ENCODE peak calls at places on chromosomes 2 and 18, in nine cellular contexts. M is left lung, A is hepatocyte, S is fibroblast of pulmonary artery, E is cardiac muscle cell, Q is psoas muscle, D is BJ, L is tibial artery, G is Peyer's patch. C is an unnamed sample.

GRCh38 chr18:8673276-8674209 is 31.8 kb upstream of the MTCL1 start:
- DNase-seq in M (no peak), A (no peak), S (no peak), E (no peak), Q (no peak), D (no peak), L (no peak), G (no peak), C (no peak)

GRCh38 chr2:210421916-210422315 is 54.6 kb downstream of the LANCL1 start:
- DNase-seq in M (no peak), A (no peak), S (peak), E (peak), Q (no peak), D (no peak), L (no peak), G (no peak), C (peak)

GRCh38 chr2:71831208-71831577 is 316.5 kb downstream of the CYP26B1 start:
- DNase-seq in M (no peak), A (peak), S (peak), E (peak), Q (peak), D (peak), L (peak), G (no peak), C (peak)

GRCh38 chr2:65182570-65182969 is 45.1 kb upstream of the ACTR2 start:
- DNase-seq in M (no peak), A (no peak), S (no peak), E (no peak), Q (no peak), D (no peak), L (no peak), G (no peak), C (no peak)

GRCh38 chr2:145221511-145221910 is 701.6 kb upstream of the ZEB2 start:
- DNase-seq in M (no peak), A (no peak), S (no peak), E (no peak), Q (no peak), D (no peak), L (no peak), G (no peak), C (no peak)

GRCh38 chr18:76451475-76452331 is 43.3 kb downstream of the ZNF516 start:
- DNase-seq in M (peak), A (no peak), S (no peak), E (no peak), Q (no peak), D (no peak), L (no peak), G (peak), C (no peak)

GRCh38 chr2:1403565-1403964 is 9.7 kb upstream of the TPO start:
- DNase-seq in M (no peak), A (no peak), S (no peak), E (no peak), Q (no peak), D (no peak), L (no peak), G (no peak), C (no peak)

GRCh38 chr2:29281585-29281984 is 166.4 kb downstream of the CLIP4 start:
- DNase-seq in M (no peak), A (peak), S (peak), E (no peak), Q (peak), D (no peak), L (peak), G (no peak), C (no peak)

GRCh38 chr2:207787800-207788199 is 18.1 kb upstream of the FZD5 start:
- DNase-seq in M (no peak), A (no peak), S (no peak), E (no peak), Q (no peak), D (no peak), L (no peak), G (no peak), C (no peak)

GRCh38 chr2:44881856-44882255 is 59.6 kb upstream of the SIX3 start:
- DNase-seq in M (no peak), A (no peak), S (no peak), E (no peak), Q (no peak), D (no peak), L (no peak), G (no peak), C (no peak)

GRCh38 chr2:27713201-27713600 is 49.5 kb downstream of the SLC4A1AP start:
- DNase-seq in M (no peak), A (no peak), S (no peak), E (no peak), Q (no peak), D (no peak), L (no peak), G (no peak), C (no peak)

GRCh38 chr2:160353166-160353565 is 140.4 kb downstream of the RBMS1 start:
- DNase-seq in M (no peak), A (no peak), S (no peak), E (no peak), Q (no peak), D (no peak), L (no peak), G (no peak), C (no peak)

GRCh38 chr18:38611036-38611964 is 1045.7 kb upstream of the CELF4 start:
- DNase-seq in M (no peak), A (no peak), S (no peak), E (peak), Q (no peak), D (no peak), L (no peak), G (no peak), C (no peak)

GRCh38 chr18:35075132-35075531 is 33.9 kb downstream of the MAPRE2 start:
- DNase-seq in M (no peak), A (no peak), S (no peak), E (no peak), Q (no peak), D (no peak), L (no peak), G (no peak), C (no peak)

GRCh38 chr2:104412384-104412783 is 441.5 kb upstream of the POU3F3 start:
- DNase-seq in M (no peak), A (peak), S (no peak), E (peak), Q (no peak), D (no peak), L (no peak), G (peak), C (no peak)

GRCh38 chr2:236215196-236215595 is 47.0 kb upstream of the GBX2 start:
- DNase-seq in M (no peak), A (no peak), S (no peak), E (no peak), Q (no peak), D (no peak), L (no peak), G (no peak), C (no peak)

GRCh38 chr2:16038586-16038985 is 98.2 kb downstream of the MYCN start:
- DNase-seq in M (no peak), A (no peak), S (no peak), E (no peak), Q (no peak), D (no peak), L (no peak), G (no peak), C (no peak)

GRCh38 chr2:204122425-204122824 is 185.9 kb downstream of the ICOS start:
- DNase-seq in M (no peak), A (no peak), S (no peak), E (no peak), Q (no peak), D (no peak), L (no peak), G (no peak), C (no peak)

GRCh38 chr2:179412116-179412515 is 147.5 kb upstream of the SESTD1 start:
- DNase-seq in M (no peak), A (no peak), S (no peak), E (no peak), Q (no peak), D (no peak), L (no peak), G (no peak), C (no peak)

GRCh38 chr2:234500394-234501006 is 3.6 kb upstream of the ARL4C start:
- DNase-seq in M (peak), A (peak), S (peak), E (peak), Q (peak), D (no peak), L (no peak), G (peak), C (peak)

GRCh38 chr2:113876503-113877387 is 13.1 kb upstream of the ACTR3 start:
- DNase-seq in M (no peak), A (peak), S (peak), E (no peak), Q (no peak), D (no peak), L (no peak), G (peak), C (no peak)

GRCh38 chr2:74511104-74511989 is 2.9 kb upstream of the TLX2 start:
- DNase-seq in M (no peak), A (no peak), S (no peak), E (no peak), Q (no peak), D (no peak), L (no peak), G (no peak), C (no peak)

GRCh38 chr2:20487392-20488135 is 40.7 kb downstream of the RHOB start:
- DNase-seq in M (no peak), A (no peak), S (no peak), E (no peak), Q (no peak), D (no peak), L (peak), G (no peak), C (no peak)

GRCh38 chr18:74935411-74935810 is 273.5 kb downstream of the PTGR3 start:
- DNase-seq in M (no peak), A (no peak), S (no peak), E (no peak), Q (no peak), D (no peak), L (no peak), G (no peak), C (no peak)

GRCh38 chr18:79510046-79510685 is 114.4 kb downstream of the NFATC1 start:
- DNase-seq in M (peak), A (no peak), S (no peak), E (no peak), Q (no peak), D (no peak), L (peak), G (peak), C (no peak)

GRCh38 chr2:63975437-63976124 is 43.6 kb downstream of the VPS54 start:
- DNase-seq in M (no peak), A (no peak), S (no peak), E (no peak), Q (no peak), D (no peak), L (no peak), G (no peak), C (no peak)

GRCh38 chr2:177763532-177764265 is 308.9 kb downstream of the PDE11A start:
- DNase-seq in M (peak), A (peak), S (peak), E (peak), Q (peak), D (no peak), L (peak), G (peak), C (no peak)
- TF ChIP-seq CTCF in M (peak), A (peak), S (peak), E (peak), Q (peak), D (peak), L (peak), G (peak), C (peak)

GRCh38 chr2:4930704-4931103 is 761.5 kb upstream of the SOX11 start:
- DNase-seq in M (no peak), A (no peak), S (no peak), E (no peak), Q (no peak), D (no peak), L (no peak), G (no peak), C (no peak)
- H3K4me3 ChIP-seq in M (no peak), A (no peak), S (no peak), E (no peak), Q (no peak), D (no peak), L (no peak), G (no peak), C (no peak)

GRCh38 chr2:10709290-10709939 is 12.0 kb upstream of the ATP6V1C2 start:
- DNase-seq in M (no peak), A (peak), S (peak), E (peak), Q (no peak), D (no peak), L (no peak), G (no peak), C (no peak)
- TF ChIP-seq CTCF in M (no peak), A (peak), S (peak), E (peak), Q (no peak), D (peak), L (no peak), G (no peak), C (peak)

GRCh38 chr2:219511547-219512325 is 2.5 kb upstream of the ASIC4 start:
- DNase-seq in M (no peak), A (no peak), S (no peak), E (no peak), Q (no peak), D (no peak), L (no peak), G (no peak), C (no peak)

GRCh38 chr2:219510512-219511135 is 3.7 kb upstream of the ASIC4 start:
- DNase-seq in M (no peak), A (no peak), S (no peak), E (no peak), Q (no peak), D (no peak), L (no peak), G (no peak), C (no peak)

GRCh38 chr2:219508444-219508734 is 5.9 kb upstream of the ASIC4 start:
- DNase-seq in M (no peak), A (no peak), S (no peak), E (no peak), Q (no peak), D (no peak), L (no peak), G (no peak), C (no peak)

GRCh38 chr2:219508933-219509779 is 5.1 kb upstream of the ASIC4 start:
- DNase-seq in M (no peak), A (no peak), S (no peak), E (no peak), Q (no peak), D (no peak), L (peak), G (no peak), C (no peak)

GRCh38 chr2:219509780-219510511 is 4.3 kb upstream of the ASIC4 start:
- DNase-seq in M (peak), A (peak), S (peak), E (peak), Q (peak), D (no peak), L (peak), G (peak), C (no peak)
- H3K4me3 ChIP-seq in M (no peak), A (peak), S (peak), E (peak), Q (peak), D (peak), L (peak), G (peak), C (peak)

DNA sequence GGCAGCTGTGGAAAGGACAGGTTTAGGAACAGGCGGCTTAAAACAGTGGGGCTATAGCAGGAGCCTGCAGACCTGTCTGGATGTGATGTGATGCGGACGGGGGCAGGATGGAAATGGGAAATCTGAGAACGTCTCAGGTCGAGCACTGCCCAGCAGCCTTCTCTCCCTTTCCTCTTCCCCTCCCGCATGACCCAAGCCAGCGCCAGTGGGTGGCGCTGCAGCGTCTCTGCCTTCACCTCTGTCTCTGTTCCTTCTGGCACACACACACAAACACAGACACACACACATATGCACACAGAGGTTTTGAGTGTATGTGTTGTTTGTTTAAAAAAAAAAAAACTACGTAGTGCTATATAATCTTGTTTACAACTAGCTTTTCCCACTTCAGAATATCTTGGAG is 82.0 kb upstream of the SLC66A3 start:
- DNase-seq in M (no peak), A (peak), S (peak), E (peak), Q (no peak), D (no peak), L (peak), G (no peak), C (no peak)
- TF ChIP-seq CTCF in M (peak), A (peak), S (peak), E (peak), Q (no peak), D (peak), L (no peak), G (no peak), C (peak)

GRCh38 chr18:5987217-5987616 is 91.9 kb upstream of the TMEM200C start:
- DNase-seq in M (no peak), A (no peak), S (no peak), E (no peak), Q (no peak), D (no peak), L (no peak), G (no peak), C (no peak)
- H3K4me3 ChIP-seq in M (no peak), A (no peak), S (no peak), E (no peak), Q (no peak), D (no peak), L (no peak), G (no peak), C (no peak)

DNA sequence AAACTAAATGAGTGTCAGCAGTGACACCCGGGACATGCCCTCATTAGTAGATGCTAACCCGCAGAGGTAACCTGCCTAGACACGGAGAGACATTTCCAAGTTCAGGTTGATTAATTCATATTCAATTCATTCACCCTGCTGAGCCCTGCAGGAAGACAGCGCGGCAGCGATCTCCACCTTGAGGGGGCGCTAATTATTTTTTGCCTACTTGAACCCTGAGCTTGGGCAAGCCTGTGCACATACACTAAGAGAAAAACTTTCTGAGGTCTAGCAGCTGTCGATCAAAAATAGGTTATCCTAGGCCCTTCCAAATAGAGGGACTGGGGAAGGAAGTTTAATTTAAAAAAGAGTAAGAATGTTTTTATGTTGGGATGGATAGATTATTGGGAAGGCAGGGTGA is 1.3 kb upstream of the LYPD6 start:
- DNase-seq in M (no peak), A (peak), S (no peak), E (no peak), Q (no peak), D (no peak), L (no peak), G (no peak), C (no peak)
- TF ChIP-seq CTCF in M (no peak), A (peak), S (peak), E (peak), Q (peak), D (peak), L (no peak), G (no peak), C (peak)

DNA sequence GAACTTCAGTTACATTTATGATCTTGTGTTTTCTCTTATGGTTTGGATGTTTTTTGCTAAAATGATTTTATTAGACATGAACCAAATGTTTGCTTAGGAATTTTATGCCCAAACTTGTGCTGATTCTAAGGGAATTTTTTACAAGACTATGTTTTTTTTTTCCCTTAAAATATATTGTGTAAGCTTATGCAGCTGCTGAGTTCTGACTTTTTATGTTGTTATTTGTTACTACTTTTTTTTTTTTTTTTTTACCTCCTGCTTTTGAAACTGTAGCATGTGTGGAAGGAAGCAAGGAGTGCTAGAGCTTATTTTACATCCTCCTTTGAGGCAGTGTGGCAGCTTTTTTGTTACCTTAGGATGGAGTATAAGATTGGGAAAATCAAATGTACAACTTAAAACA is 6.0 kb upstream of the DNAH7 start:
- DNase-seq in M (no peak), A (no peak), S (no peak), E (no peak), Q (no peak), D (no peak), L (no peak), G (no peak), C (no peak)
- H3K4me3 ChIP-seq in M (no peak), A (no peak), S (no peak), E (no peak), Q (no peak), D (no peak), L (no peak), G (no peak), C (no peak)

C was measured in epithelial cell of proximal tubule.